ENCODE peak calls at places on chromosome 19, in four cellular contexts. G is fibroblast of lung, D is cardiac muscle cell, L is tibial nerve. Y is an unnamed sample. For H3K27me3, the result is how much of the 10 kb centered on the place peaks cover.

GRCh38 chr19:54462072-54462712 is 1.4 kb downstream of the LENG9 start:
- DNase-seq in G (no peak), D (no peak), L (no peak), Y (no peak)

GRCh38 chr19:45947926-45948325 is 25.7 kb downstream of the NOVA2 start:
- DNase-seq in G (no peak), D (no peak), L (no peak), Y (no peak)

GRCh38 chr19:10876459-10877240 is 5.3 kb downstream of the CARM1 start:
- DNase-seq in L (no peak), D (no peak), G (no peak), Y (no peak)

GRCh38 chr19:6056801-6057650 is 53.3 kb downstream of the RFX2 start:
- DNase-seq in D (peak), G (peak), L (no peak), Y (peak)

GRCh38 chr19:16001481-16002312 is 52.9 kb downstream of the OR10H4 start:
- DNase-seq in L (no peak), D (peak), G (peak), Y (peak)

GRCh38 chr19:19505669-19506326 is 9.6 kb downstream of the TSSK6 start:
- DNase-seq in G (no peak), D (no peak), L (no peak), Y (no peak)

GRCh38 chr19:11781295-11782057 is 14.7 kb downstream of the ZNF441 start:
- DNase-seq in G (peak), L (no peak), D (no peak), Y (no peak)

GRCh38 chr19:46732172-46732938 is 13.5 kb upstream of the FKRP start:
- DNase-seq in D (no peak), G (no peak), L (no peak), Y (no peak)

GRCh38 chr19:41239363-41239762 is 20.3 kb downstream of the AXL start:
- DNase-seq in G (no peak), L (no peak), D (no peak), Y (no peak)

GRCh38 chr19:38710928-38711725 is 33.1 kb downstream of the CAPN12 start:
- DNase-seq in L (peak), D (no peak), G (no peak), Y (no peak)

GRCh38 chr19:41426952-41427646 is at the start of gene B3GNT8:
- DNase-seq in G (peak), L (peak), D (peak), Y (peak)

GRCh38 chr19:633786-634639 is 676 bp upstream of the POLRMT start:
- DNase-seq in G (no peak), D (no peak), L (no peak), Y (no peak)

GRCh38 chr19:8641908-8642547 is 11.6 kb downstream of the NFILZ start:
- DNase-seq in D (peak), L (no peak), G (peak), Y (peak)

GRCh38 chr19:41295506-41295905 is 14.5 kb upstream of the CCDC97 start:
- DNase-seq in G (no peak), D (no peak), L (no peak), Y (no peak)

GRCh38 chr19:43316591-43317319 is 36.7 kb upstream of the CD177 start:
- DNase-seq in L (no peak), D (peak), G (peak), Y (no peak)

GRCh38 chr19:44644391-44645016 is 794 bp downstream of the PVR start:
- DNase-seq in D (no peak), L (no peak), G (peak), Y (no peak)

GRCh38 chr19:48910803-48911202 is 10.7 kb downstream of the NUCB1 start:
- DNase-seq in L (no peak), D (no peak), G (no peak), Y (no peak)
- H3K27me3 ChIP-seq in L (under half), D (under half), G (under half), Y (under half)

DNA sequence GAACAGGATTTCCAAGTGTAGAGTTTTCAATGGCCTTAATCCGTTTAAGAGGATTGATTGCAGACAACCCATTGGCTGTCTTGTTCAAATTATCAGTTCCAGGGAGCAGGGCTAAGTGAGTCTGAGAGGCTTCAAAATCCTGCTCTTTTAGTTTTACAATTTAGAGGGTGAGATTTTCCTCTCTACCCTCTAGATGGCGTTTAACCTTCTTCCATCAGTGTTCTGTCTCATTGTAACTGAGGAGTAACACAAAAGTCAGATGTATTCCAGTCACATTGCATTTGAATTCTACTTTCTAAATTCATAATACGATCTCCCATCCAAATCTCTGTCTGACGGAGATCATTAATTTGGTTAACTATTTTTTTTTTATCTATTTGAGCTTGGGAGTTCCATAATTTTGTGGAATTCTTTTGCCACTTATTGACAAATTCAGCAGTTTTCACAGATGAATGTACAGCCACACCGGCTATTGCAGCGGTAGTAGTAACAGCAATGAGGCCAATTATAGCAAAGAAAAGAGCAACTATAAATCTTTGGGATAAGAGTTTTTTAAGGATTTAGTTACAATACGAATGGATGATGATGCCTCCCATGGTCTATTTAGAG is 7.8 kb upstream of the C19orf84 start:
- DNase-seq in G (peak), D (peak), L (no peak), Y (no peak)
- TF ChIP-seq CTCF in G (peak), D (peak), L (peak), Y (peak)

DNA sequence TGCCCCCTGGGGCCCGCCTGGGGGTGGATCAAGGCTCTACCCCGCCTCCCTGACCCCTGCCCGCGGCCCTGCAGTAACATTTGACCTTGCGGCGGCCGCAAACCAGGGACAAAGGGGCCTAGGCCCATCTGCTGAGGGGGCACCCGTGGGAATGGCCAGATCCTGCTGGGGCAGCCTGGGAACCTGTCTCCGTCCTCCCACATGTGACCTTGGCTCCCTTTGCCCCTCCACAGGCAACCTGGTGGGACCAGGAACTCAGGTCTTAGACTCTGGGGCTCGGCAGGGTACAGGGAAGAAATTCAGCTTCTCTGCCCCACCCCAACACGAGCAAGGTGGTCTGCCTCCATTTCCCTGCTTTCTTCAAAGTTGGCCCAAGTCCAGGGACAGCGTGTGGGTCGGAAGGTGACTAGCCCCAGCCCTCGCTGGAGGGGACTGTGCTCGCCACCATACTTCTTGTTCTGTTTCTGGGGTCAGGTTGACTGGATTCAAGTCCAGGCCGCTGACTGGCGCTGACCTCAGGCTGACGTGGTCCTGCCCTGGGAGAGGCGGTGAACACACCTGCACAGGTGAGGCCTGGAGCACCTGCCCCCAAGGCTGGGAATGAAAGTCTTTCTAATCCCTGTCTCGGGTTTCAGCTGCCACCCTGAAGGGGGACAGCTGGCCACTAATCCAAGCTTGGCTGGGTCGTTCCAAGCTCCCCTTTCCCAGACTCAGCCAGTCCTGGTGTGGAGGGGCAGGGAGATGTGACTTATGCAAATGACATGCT is 2.5 kb upstream of the NR2F6 start:
- DNase-seq in D (no peak), L (no peak), G (no peak), Y (no peak)
- H3K27ac ChIP-seq in D (peak), L (peak), G (no peak), Y (no peak)

DNA sequence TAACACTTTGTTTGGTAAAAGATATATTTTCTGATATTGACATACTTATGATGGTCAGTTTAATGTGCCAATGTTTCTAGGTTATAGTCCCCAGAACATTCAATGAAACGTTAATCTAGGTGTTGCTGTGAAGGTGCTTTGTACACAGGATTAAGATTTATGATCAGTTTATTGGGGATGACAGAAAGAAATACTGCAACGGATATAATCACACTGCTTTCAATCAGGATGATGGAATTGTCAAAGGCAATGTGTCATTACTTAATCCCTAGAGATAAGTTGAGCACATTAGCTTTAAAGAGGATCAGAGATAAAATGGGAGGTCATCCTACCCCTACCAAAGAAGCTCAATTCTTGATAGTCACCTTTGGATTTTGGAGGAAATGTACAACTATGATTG is 12.4 kb upstream of the SIGLEC12 start:
- DNase-seq in L (no peak), D (no peak), G (no peak), Y (no peak)
- H3K27me3 ChIP-seq in L (under half), D (under half), G (under half), Y (under half)

GRCh38 chr19:22118132-22118531 is 65.8 kb downstream of the ZNF257 start:
- DNase-seq in D (no peak), L (no peak), G (no peak), Y (no peak)

DNA sequence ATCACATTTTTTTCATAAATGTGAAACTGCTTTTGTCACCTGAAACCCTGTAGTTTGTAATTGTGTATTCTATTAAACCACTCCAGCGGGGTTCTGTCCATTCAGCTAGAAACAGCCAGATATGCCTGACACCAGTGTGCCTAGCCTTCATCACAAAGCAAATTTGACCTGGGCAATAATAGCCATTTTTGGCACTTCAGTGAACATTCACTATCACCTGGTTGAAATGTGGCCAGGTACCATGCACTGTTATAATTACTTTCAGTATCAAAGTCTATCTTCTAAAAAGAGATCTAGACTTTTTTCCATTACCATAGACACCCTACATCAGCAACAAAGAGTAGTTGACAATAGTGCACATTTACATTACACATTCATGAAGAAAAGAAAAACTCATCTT is 64.5 kb downstream of the ZNF257 start:
- DNase-seq in D (no peak), G (no peak), L (no peak), Y (no peak)
- TF ChIP-seq CTCF in D (no peak), G (no peak), L (no peak), Y (no peak)

DNA sequence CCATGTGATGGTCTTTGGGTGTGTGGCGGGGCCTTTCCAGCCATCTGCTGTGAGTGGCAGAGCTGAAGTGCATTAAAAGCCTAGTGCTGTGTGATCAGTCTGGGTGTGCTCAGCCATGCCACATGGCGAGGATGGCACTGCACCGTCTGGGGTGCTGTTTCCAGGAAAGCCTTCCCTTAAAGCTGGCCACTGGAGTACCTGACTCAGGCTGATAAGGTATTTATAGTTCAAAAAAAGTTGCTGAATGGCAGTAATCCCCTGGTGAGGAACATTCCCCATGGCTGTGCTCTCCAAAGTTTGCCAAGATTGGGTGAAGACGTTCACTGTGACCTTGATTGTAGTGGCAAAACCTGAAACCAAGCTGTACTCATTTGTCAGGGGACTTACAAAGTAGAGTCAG is 6.0 kb downstream of the GPI start:
- DNase-seq in D (no peak), G (no peak), L (no peak), Y (no peak)
- H3K27ac ChIP-seq in D (peak), G (no peak), L (no peak), Y (no peak)

DNA sequence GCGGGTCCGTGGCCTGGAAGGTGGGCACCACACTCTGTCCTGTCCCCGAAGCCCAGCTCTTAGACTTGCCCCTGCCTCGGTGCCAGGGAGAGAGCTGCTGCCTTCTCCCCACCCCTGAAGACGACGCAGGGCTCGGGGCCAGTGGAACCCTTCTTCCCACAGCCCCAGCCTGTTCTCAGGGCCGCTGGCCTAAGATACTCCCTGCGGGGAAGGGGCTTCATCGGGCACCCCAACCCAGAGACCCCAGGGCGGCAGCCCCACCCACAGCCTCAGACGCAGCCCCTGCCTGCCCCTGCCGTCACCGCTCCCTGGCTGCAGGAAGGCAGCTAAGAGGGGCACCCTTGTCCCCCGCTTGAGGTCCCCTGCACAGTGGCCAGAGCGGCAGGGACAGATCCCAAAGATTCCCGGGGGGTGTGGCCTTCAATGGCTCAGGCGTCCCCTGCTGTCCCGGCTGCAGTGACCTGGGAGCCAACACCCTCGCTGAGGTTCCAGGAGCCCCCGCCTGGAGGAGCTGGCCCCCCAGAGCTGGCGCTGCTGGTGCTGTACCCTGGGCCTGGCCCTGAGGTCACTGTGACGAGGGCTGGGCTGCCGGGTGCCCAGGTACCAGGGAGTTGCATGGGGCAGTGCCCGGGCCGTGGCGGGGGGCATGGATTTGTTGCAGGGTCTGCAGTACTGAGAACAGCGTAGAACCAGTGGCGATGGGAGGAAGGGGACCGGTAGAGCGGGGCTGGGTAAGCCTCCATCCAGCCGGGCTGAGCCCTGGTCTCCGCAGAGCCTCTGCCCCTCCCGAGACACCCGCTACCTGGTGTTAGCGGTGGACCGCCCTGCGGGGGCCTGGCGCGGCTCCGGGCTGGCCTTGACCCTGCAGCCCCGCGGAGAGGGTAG is 999 bp downstream of the AMH start:
- DNase-seq in L (no peak), G (no peak), D (no peak), Y (no peak)
- H3K27me3 ChIP-seq in L (under half), G (under half), D (under half), Y (under half)

GRCh38 chr19:51366999-51367564 is 894 bp upstream of the ETFB start:
- DNase-seq in G (no peak), D (no peak), L (no peak), Y (no peak)

GRCh38 chr19:51368366-51369282 is at the start of gene CLDND2:
- DNase-seq in L (no peak), G (no peak), D (no peak), Y (no peak)

GRCh38 chr19:51365211-51366049 is 758 bp downstream of the ETFB start:
- DNase-seq in L (no peak), G (peak), D (peak), Y (peak)

GRCh38 chr19:51366050-51366998 is at the start of gene ETFB:
- DNase-seq in G (peak), D (peak), L (peak), Y (peak)

DNA sequence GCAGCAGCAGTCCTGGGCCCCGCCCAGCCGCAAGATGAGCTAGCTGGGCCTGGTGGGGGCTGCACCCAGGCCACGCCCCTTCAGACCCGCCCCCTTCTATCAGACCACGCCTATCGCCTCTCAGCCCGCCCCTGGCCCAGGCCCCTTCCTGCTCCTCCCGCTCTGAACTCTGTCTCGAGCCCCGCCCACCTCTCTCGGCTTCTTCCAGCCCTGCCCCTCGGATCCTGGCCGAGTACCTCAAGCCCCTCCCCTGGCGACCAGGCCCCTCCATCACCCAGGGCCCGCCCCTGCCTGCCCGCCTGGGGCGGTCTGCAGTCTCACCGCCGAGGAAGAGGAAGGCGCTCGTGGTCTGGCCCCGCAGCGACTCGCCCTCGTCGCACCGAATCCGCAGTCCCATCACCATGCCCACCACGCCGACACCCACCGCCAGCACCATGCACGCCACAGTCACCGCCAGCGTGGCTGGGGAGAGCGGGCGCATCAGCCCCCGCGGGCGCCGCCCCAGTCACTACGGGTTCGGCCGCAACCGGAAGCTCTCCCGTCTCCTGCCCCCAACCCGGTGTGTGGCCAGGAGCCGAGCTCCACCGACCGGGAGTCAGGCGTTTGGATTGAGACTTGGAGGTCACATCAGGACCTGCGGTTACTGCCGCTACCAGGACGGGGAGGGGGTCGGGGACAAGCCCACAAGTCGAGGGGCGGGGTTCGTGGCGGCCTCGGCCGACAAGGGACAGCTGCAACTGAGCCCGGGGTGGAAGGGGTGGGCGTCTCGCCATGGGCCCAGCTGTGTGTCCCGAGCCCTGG is 1.0 kb downstream of the CLDND2 start:
- DNase-seq in G (peak), D (peak), L (peak), Y (peak)
- TF ChIP-seq CTCF in G (no peak), D (no peak), L (no peak), Y (no peak)